ENCODE peak calls at places on chromosomes 3 and 15, in four cellular contexts. G is fibroblast of lung, H is right atrium auricular region, L is left lung. J is an unnamed sample. For H3K4me1, the result is how much of the 10 kb centered on the place peaks cover.

GRCh38 chr3:123388050-123388449 is 60.8 kb downstream of the ADCY5 start:
- DNase-seq in L (no peak), G (no peak), H (no peak), J (no peak)

GRCh38 chr15:67161412-67161811 is 93.0 kb downstream of the AAGAB start:
- DNase-seq in L (no peak), H (no peak), G (no peak), J (no peak)

GRCh38 chr3:194893121-194893979 is 207.7 kb downstream of the FAM43A start:
- DNase-seq in L (no peak), H (peak), G (no peak), J (no peak)

GRCh38 chr3:164418426-164418825 is 659.9 kb downstream of the SI start:
- DNase-seq in G (peak), L (no peak), H (no peak), J (no peak)

GRCh38 chr15:61528590-61528929 is 299.5 kb upstream of the RORA start:
- DNase-seq in L (no peak), G (no peak), H (no peak), J (no peak)

GRCh38 chr15:82046668-82047492 is 1.1 kb upstream of the MEX3B start:
- DNase-seq in L (peak), G (peak), H (peak), J (peak)

GRCh38 chr15:25173241-25174028 is 218.6 kb downstream of the SNRPN start:
- DNase-seq in L (no peak), H (peak), G (no peak), J (peak)

GRCh38 chr15:79373068-79373467 is 59.1 kb upstream of the MINAR1 start:
- DNase-seq in H (no peak), L (no peak), G (peak), J (no peak)

GRCh38 chr3:123688241-123688747 is 103.4 kb upstream of the HACD2 start:
- DNase-seq in G (peak), L (no peak), H (no peak), J (no peak)

GRCh38 chr3:194284351-194284750 is 66.8 kb downstream of the CPN2 start:
- DNase-seq in G (no peak), H (no peak), L (no peak), J (no peak)

GRCh38 chr3:145125307-145125706 is 1035.7 kb downstream of the PLOD2 start:
- DNase-seq in L (no peak), G (peak), H (no peak), J (no peak)

GRCh38 chr3:48897401-48898376 is 993 bp downstream of the SLC25A20 start:
- DNase-seq in G (no peak), H (peak), L (peak), J (no peak)

GRCh38 chr3:45544024-45544718 is 50.4 kb upstream of the LIMD1 start:
- DNase-seq in G (no peak), H (no peak), L (no peak), J (no peak)

GRCh38 chr3:12774619-12775018 is 15.6 kb upstream of the TMEM40 start:
- DNase-seq in H (no peak), G (no peak), L (no peak), J (no peak)

GRCh38 chr3:149547954-149548728 is 73.6 kb downstream of the TM4SF4 start:
- DNase-seq in L (peak), G (peak), H (no peak), J (no peak)

GRCh38 chr15:59739557-59740186 is 50.6 kb upstream of the BNIP2 start:
- DNase-seq in H (no peak), G (no peak), L (no peak), J (no peak)

GRCh38 chr3:89098964-89099585 is 8.3 kb upstream of the EPHA3 start:
- DNase-seq in L (no peak), G (peak), H (no peak), J (peak)

GRCh38 chr3:77186319-77186718 is 146.4 kb downstream of the ROBO2 start:
- DNase-seq in G (no peak), L (no peak), H (no peak), J (no peak)

GRCh38 chr3:179404307-179404706 is 47.0 kb downstream of the GNB4 start:
- DNase-seq in G (no peak), H (no peak), L (no peak), J (no peak)

GRCh38 chr3:53222183-53222901 is 33.5 kb downstream of the TKT start:
- DNase-seq in L (no peak), G (no peak), H (no peak), J (no peak)

GRCh38 chr3:183100376-183100775 is 1.1 kb upstream of the MCCC1 start:
- DNase-seq in G (no peak), L (no peak), H (no peak), J (no peak)

GRCh38 chr15:36430280-36430679 is 149.1 kb upstream of the CDIN1 start:
- DNase-seq in H (no peak), G (no peak), L (no peak), J (no peak)

GRCh38 chr3:16433701-16434151 is 79.8 kb downstream of the RFTN1 start:
- DNase-seq in H (no peak), L (no peak), G (no peak), J (no peak)

GRCh38 chr15:56428821-56429458 is 36.0 kb downstream of the MNS1 start:
- DNase-seq in L (no peak), H (no peak), G (peak), J (no peak)

GRCh38 chr3:58604031-58604430 is 26.8 kb upstream of the FAM107A start:
- DNase-seq in L (no peak), G (no peak), H (no peak), J (no peak)

GRCh38 chr15:70259030-70259424 is 161.3 kb upstream of the TLE3 start:
- DNase-seq in H (peak), G (peak), L (peak), J (no peak)

GRCh38 chr15:81235781-81236507 is 39.3 kb downstream of the IL16 start:
- DNase-seq in L (peak), H (no peak), G (peak), J (no peak)

GRCh38 chr3:128318275-128318920 is 148.3 kb downstream of the DNAJB8 start:
- DNase-seq in H (no peak), G (no peak), L (peak), J (peak)

GRCh38 chr3:182116386-182116785 is 404.7 kb downstream of the SOX2 start:
- DNase-seq in G (peak), L (no peak), H (no peak), J (no peak)

GRCh38 chr3:158471639-158472294 is 99.2 kb upstream of the MLF1 start:
- DNase-seq in H (no peak), L (no peak), G (peak), J (no peak)

GRCh38 chr15:77720617-77721016 is 87.9 kb upstream of the LINGO1 start:
- DNase-seq in L (no peak), G (no peak), H (no peak), J (no peak)

GRCh38 chr3:44455318-44455717 is 22.2 kb downstream of the ZNF445 start:
- DNase-seq in G (no peak), L (no peak), H (no peak), J (no peak)

GRCh38 chr3:152197937-152198336 is 70.8 kb upstream of the MBNL1 start:
- DNase-seq in G (no peak), L (no peak), H (no peak), J (no peak)

GRCh38 chr3:152197451-152197850 is 71.3 kb upstream of the MBNL1 start:
- DNase-seq in G (peak), L (no peak), H (no peak), J (no peak)

GRCh38 chr3:152196782-152197181 is 71.9 kb upstream of the MBNL1 start:
- DNase-seq in G (no peak), H (no peak), L (no peak), J (no peak)

GRCh38 chr3:152199069-152199838 is 69.5 kb upstream of the MBNL1 start:
- DNase-seq in G (no peak), H (no peak), L (no peak), J (no peak)

GRCh38 chr3:152198655-152199054 is 70.1 kb upstream of the MBNL1 start:
- DNase-seq in L (no peak), H (no peak), G (no peak), J (no peak)
- H3K4me1 ChIP-seq in L (under half), H (under half), G (under half), J (under half)

GRCh38 chr15:85474700-85475316 is 94.4 kb downstream of the AKAP13 start:
- DNase-seq in L (no peak), H (no peak), G (peak), J (no peak)
- H3K4me1 ChIP-seq in L (under half), H (half or more), G (under half), J (under half)

GRCh38 chr3:184868477-184868876 is 56.5 kb downstream of the VPS8 start:
- DNase-seq in G (no peak), L (no peak), H (no peak), J (no peak)

GRCh38 chr3:184874709-184875644 is 63.0 kb downstream of the VPS8 start:
- DNase-seq in L (no peak), H (no peak), G (peak), J (no peak)

GRCh38 chr3:184872200-184872599 is 60.2 kb downstream of the VPS8 start:
- DNase-seq in L (no peak), H (no peak), G (no peak), J (no peak)

DNA sequence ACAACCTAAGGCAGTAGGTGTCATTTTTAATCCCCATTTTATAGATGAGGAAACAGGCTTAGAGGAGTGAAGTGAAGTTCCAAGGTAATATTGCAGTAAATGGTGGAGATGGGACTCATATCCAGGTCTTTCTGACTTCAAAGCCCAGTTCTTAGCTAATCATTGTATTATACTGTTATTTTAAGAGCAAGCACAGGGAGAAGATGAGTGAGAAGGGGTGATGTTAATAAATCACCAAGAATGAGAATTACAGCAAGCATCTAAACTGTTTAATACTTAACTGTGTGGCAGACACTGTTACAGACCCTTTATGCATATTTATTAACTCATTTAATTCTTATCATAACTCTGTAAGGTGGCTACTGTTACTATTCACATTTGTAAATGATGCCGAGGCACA is 61.2 kb downstream of the VPS8 start:
- DNase-seq in L (no peak), G (no peak), H (no peak), J (no peak)
- H3K4me1 ChIP-seq in L (under half), G (under half), H (under half), J (under half)

DNA sequence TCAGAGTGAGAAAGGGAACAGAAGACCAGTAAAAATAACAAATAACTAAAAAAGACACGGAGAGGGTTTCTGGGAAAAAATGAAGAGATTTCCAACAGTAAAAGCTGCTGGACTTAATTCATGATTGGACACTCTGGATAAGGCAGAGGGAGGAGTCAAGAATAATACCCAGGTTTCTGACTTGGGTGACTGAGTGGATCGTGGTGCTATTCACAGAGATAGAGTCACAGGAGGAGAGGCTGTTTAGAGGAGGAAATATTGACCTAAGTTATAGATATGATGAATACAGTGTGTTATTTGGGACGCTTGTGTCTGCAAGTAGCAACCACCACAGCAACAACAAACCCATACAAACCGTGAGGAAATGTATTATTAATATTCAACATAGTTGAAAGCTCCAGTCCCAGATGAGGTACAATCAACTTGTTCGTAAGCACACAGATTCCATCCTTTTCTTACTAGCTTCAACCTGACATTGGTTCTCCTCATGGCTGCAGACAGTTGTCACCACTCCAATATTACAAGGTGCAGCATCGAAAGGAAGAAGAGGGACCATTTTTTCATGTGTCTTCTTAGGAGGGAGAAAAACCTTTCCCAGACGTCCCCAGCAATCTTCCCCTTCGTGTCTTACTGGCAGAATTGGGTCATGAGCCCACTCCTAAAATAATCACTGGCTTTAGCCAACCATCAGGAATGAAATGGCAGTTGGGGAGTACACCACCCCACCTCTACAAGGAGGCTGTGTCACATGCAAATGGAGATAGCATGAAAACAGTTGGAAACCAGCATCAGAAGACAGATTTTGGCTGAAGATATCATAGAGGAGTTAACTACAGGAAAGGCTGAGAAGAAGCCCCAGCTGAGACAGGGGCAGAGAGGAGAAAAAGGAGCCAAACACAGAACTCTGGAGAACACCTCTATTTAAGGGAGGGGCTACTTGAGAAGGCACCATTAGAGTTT is 387.8 kb downstream of the SHQ1 start:
- DNase-seq in L (no peak), H (no peak), G (no peak), J (no peak)
- H3K4me1 ChIP-seq in L (under half), H (under half), G (under half), J (under half)

GRCh38 chr15:58476525-58477162 is 44.9 kb downstream of the LIPC start:
- DNase-seq in L (no peak), H (no peak), G (peak), J (no peak)

GRCh38 chr15:58475573-58476524 is 44.1 kb downstream of the LIPC start:
- DNase-seq in G (peak), H (peak), L (no peak), J (no peak)

GRCh38 chr15:58472821-58473581 is 41.2 kb downstream of the LIPC start:
- DNase-seq in G (peak), H (no peak), L (no peak), J (no peak)

GRCh38 chr15:58473720-58474119 is 41.9 kb downstream of the LIPC start:
- DNase-seq in L (no peak), H (no peak), G (peak), J (no peak)

DNA sequence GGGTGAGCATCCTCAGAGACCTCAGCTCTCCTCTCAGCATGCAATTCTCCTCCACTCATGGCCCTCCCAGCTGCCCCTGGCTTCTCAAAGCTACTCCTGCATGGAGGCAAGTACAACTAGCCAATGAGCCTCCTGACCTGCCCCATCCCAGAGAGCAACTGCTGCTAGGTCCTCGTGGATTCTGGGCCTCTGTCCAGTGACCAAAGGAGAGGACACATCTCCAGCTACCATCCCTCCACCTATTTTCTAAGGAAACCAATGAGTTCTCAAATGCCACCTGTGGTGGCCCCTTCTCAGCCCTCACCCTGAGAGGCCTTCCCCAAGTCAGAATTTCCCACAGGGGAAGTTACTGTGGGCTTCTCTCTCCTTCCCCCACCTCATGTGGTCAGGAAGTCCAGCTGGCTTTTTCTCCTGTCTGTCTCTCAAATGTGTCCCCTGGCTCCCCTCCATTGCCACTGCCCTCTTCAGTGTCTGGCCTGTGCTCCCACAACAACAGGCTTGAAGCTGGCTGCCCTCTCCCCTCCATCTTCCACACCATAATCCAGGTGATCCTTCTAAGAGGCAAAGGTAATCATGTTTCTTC is 43.0 kb downstream of the LIPC start:
- DNase-seq in H (no peak), L (no peak), G (no peak), J (no peak)
- H3K4me1 ChIP-seq in H (under half), L (under half), G (under half), J (under half)

DNA sequence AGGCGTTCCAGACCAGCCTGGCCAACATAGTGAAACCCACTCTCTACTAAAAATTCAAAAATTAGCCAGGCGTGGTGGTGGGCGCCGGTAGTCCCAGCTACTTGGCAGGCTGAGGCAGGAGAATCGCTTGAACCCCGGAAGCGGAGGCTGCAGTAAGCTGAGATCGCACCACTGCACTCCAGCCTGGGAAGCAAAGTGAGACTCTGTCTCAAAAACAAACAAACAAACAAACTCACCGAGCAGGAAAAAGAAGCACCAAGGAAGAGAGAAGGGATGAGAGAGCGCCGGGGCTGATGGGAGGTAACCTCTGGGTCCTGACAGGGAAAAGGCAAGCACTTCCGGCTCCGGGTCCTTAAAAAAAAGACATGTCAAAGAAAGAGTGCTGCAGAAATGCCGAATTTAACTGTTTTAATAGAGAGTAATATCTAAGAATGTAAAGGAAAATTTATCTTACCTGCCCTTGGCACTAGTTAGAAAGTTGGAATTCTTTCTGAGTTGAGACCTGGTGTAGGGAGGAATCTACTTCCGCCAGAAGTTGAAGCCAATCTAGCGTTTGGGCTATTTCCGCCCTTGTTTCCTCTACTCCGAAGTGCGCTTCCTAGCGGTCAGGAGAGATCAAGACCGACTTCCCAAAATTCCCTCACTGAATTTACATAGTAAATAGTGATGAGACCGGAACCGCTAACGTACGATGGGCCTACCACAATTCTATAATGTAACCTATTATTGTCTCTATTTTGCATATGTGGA is 29.1 kb downstream of the EFCAB12 start:
- DNase-seq in L (peak), H (peak), G (peak), J (peak)
- H3K4me1 ChIP-seq in L (under half), H (under half), G (under half), J (under half)